ENCODE peak calls at places on chromosomes 4 and X, in six cellular contexts. One of them, this sample, is unnamed.

GRCh38 chr4:2175990-2176698 is 65.8 kb downstream of the HAUS3 start:
- DNase-seq in CD8-positive, alpha-beta memory T cell: no peak
- DNase-seq in CD8-positive, alpha-beta T cell: no peak
- DNase-seq in cardiac muscle cell: no peak
- DNase-seq in naive thymus-derived CD4-positive, alpha-beta T cell: no peak
- DNase-seq in CD4-positive, CD25-positive, alpha-beta regulatory T cell: no peak
- DNase-seq in this sample: no peak

GRCh38 chr4:16158504-16158852 is 67.8 kb downstream of the TAPT1 start:
- DNase-seq in CD8-positive, alpha-beta memory T cell: no peak
- DNase-seq in CD8-positive, alpha-beta T cell: no peak
- DNase-seq in cardiac muscle cell: no peak
- DNase-seq in naive thymus-derived CD4-positive, alpha-beta T cell: no peak
- DNase-seq in CD4-positive, CD25-positive, alpha-beta regulatory T cell: no peak
- DNase-seq in this sample: no peak

GRCh38 chr4:7698586-7698985 is 241.1 kb downstream of the AFAP1 start:
- DNase-seq in CD8-positive, alpha-beta memory T cell: no peak
- DNase-seq in CD8-positive, alpha-beta T cell: no peak
- DNase-seq in cardiac muscle cell: no peak
- DNase-seq in naive thymus-derived CD4-positive, alpha-beta T cell: no peak
- DNase-seq in CD4-positive, CD25-positive, alpha-beta regulatory T cell: no peak
- DNase-seq in this sample: no peak

GRCh38 chrX:46898207-46898606 is 14.0 kb upstream of the JADE3 start:
- DNase-seq in CD8-positive, alpha-beta memory T cell: no peak
- DNase-seq in CD8-positive, alpha-beta T cell: no peak
- DNase-seq in cardiac muscle cell: no peak
- DNase-seq in naive thymus-derived CD4-positive, alpha-beta T cell: no peak
- DNase-seq in CD4-positive, CD25-positive, alpha-beta regulatory T cell: no peak
- DNase-seq in this sample: no peak

GRCh38 chr4:109207060-109207459 is 95.4 kb downstream of the COL25A1 start:
- DNase-seq in CD8-positive, alpha-beta memory T cell: no peak
- DNase-seq in CD8-positive, alpha-beta T cell: no peak
- DNase-seq in cardiac muscle cell: peak
- DNase-seq in naive thymus-derived CD4-positive, alpha-beta T cell: no peak
- DNase-seq in CD4-positive, CD25-positive, alpha-beta regulatory T cell: no peak
- DNase-seq in this sample: peak

GRCh38 chr4:113406723-113407016 is 354.9 kb downstream of the CAMK2D start:
- DNase-seq in CD8-positive, alpha-beta memory T cell: no peak
- DNase-seq in CD8-positive, alpha-beta T cell: no peak
- DNase-seq in cardiac muscle cell: no peak
- DNase-seq in naive thymus-derived CD4-positive, alpha-beta T cell: no peak
- DNase-seq in CD4-positive, CD25-positive, alpha-beta regulatory T cell: no peak
- DNase-seq in this sample: no peak

GRCh38 chr4:150723727-150724411 is 141.9 kb downstream of the MAB21L2 start:
- DNase-seq in CD8-positive, alpha-beta memory T cell: no peak
- DNase-seq in CD8-positive, alpha-beta T cell: no peak
- DNase-seq in cardiac muscle cell: no peak
- DNase-seq in naive thymus-derived CD4-positive, alpha-beta T cell: no peak
- DNase-seq in CD4-positive, CD25-positive, alpha-beta regulatory T cell: no peak
- DNase-seq in this sample: no peak

GRCh38 chr4:10180927-10181744 is 64.5 kb upstream of the WDR1 start:
- DNase-seq in CD8-positive, alpha-beta memory T cell: peak
- DNase-seq in CD8-positive, alpha-beta T cell: no peak
- DNase-seq in cardiac muscle cell: peak
- DNase-seq in naive thymus-derived CD4-positive, alpha-beta T cell: no peak
- DNase-seq in CD4-positive, CD25-positive, alpha-beta regulatory T cell: peak
- DNase-seq in this sample: no peak

GRCh38 chr4:154332681-154333421 is 158.7 kb downstream of the DCHS2 start:
- DNase-seq in CD8-positive, alpha-beta memory T cell: peak
- DNase-seq in CD8-positive, alpha-beta T cell: peak
- DNase-seq in cardiac muscle cell: peak
- DNase-seq in naive thymus-derived CD4-positive, alpha-beta T cell: peak
- DNase-seq in CD4-positive, CD25-positive, alpha-beta regulatory T cell: peak
- DNase-seq in this sample: no peak

GRCh38 chrX:20221902-20222301 is 44.8 kb downstream of the RPS6KA3 start:
- DNase-seq in CD8-positive, alpha-beta memory T cell: no peak
- DNase-seq in CD8-positive, alpha-beta T cell: no peak
- DNase-seq in cardiac muscle cell: no peak
- DNase-seq in naive thymus-derived CD4-positive, alpha-beta T cell: no peak
- DNase-seq in CD4-positive, CD25-positive, alpha-beta regulatory T cell: no peak
- DNase-seq in this sample: no peak

GRCh38 chrX:71514367-71515038 is 18.4 kb upstream of the OGT start:
- DNase-seq in CD8-positive, alpha-beta memory T cell: peak
- DNase-seq in CD8-positive, alpha-beta T cell: peak
- DNase-seq in cardiac muscle cell: no peak
- DNase-seq in naive thymus-derived CD4-positive, alpha-beta T cell: peak
- DNase-seq in CD4-positive, CD25-positive, alpha-beta regulatory T cell: peak
- DNase-seq in this sample: no peak

GRCh38 chrX:122504026-122504425 is 680.1 kb upstream of the GRIA3 start:
- DNase-seq in CD8-positive, alpha-beta memory T cell: no peak
- DNase-seq in CD8-positive, alpha-beta T cell: no peak
- DNase-seq in cardiac muscle cell: no peak
- DNase-seq in naive thymus-derived CD4-positive, alpha-beta T cell: no peak
- DNase-seq in CD4-positive, CD25-positive, alpha-beta regulatory T cell: no peak
- DNase-seq in this sample: no peak

DNA sequence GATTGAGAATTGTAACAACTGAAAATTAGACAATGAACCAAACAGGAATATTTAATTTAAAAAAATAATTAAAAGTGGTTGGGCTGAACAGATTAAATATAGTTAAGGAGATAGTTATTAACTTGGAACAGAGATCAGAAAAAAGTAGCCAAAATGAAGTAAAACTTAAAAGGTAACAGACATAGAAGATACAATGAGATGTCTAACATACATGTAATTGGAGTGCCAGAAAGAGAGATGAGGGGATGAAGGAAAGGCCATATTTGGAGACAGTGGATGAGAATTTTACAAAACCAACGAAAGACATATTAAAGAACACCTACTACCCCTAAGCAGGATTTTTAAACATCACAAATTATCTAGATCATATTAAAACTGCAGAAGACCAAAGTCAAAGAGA is 8.0 kb downstream of the TBC1D9 start:
- DNase-seq in CD8-positive, alpha-beta memory T cell: no peak
- DNase-seq in CD8-positive, alpha-beta T cell: no peak
- DNase-seq in cardiac muscle cell: no peak
- DNase-seq in naive thymus-derived CD4-positive, alpha-beta T cell: no peak
- DNase-seq in CD4-positive, CD25-positive, alpha-beta regulatory T cell: no peak
- DNase-seq in this sample: no peak
- H3K27ac ChIP-seq in CD8-positive, alpha-beta memory T cell: no peak
- H3K27ac ChIP-seq in CD8-positive, alpha-beta T cell: no peak
- H3K27ac ChIP-seq in cardiac muscle cell: no peak
- H3K27ac ChIP-seq in naive thymus-derived CD4-positive, alpha-beta T cell: no peak
- H3K27ac ChIP-seq in CD4-positive, CD25-positive, alpha-beta regulatory T cell: no peak
- H3K27ac ChIP-seq in this sample: no peak

GRCh38 chr4:119039779-119040178 is 95.9 kb upstream of the MYOZ2 start:
- DNase-seq in CD8-positive, alpha-beta memory T cell: no peak
- DNase-seq in CD8-positive, alpha-beta T cell: no peak
- DNase-seq in cardiac muscle cell: no peak
- DNase-seq in naive thymus-derived CD4-positive, alpha-beta T cell: no peak
- DNase-seq in CD4-positive, CD25-positive, alpha-beta regulatory T cell: no peak
- DNase-seq in this sample: no peak
- H3K27ac ChIP-seq in CD8-positive, alpha-beta memory T cell: no peak
- H3K27ac ChIP-seq in CD8-positive, alpha-beta T cell: no peak
- H3K27ac ChIP-seq in cardiac muscle cell: no peak
- H3K27ac ChIP-seq in naive thymus-derived CD4-positive, alpha-beta T cell: no peak
- H3K27ac ChIP-seq in CD4-positive, CD25-positive, alpha-beta regulatory T cell: no peak
- H3K27ac ChIP-seq in this sample: no peak

GRCh38 chrX:8010105-8010504 is 82.9 kb upstream of the PNPLA4 start:
- DNase-seq in CD8-positive, alpha-beta memory T cell: no peak
- DNase-seq in CD8-positive, alpha-beta T cell: no peak
- DNase-seq in cardiac muscle cell: no peak
- DNase-seq in naive thymus-derived CD4-positive, alpha-beta T cell: no peak
- DNase-seq in CD4-positive, CD25-positive, alpha-beta regulatory T cell: no peak
- DNase-seq in this sample: no peak
- H3K27ac ChIP-seq in CD8-positive, alpha-beta memory T cell: no peak
- H3K27ac ChIP-seq in CD8-positive, alpha-beta T cell: no peak
- H3K27ac ChIP-seq in cardiac muscle cell: no peak
- H3K27ac ChIP-seq in naive thymus-derived CD4-positive, alpha-beta T cell: no peak
- H3K27ac ChIP-seq in CD4-positive, CD25-positive, alpha-beta regulatory T cell: no peak
- H3K27ac ChIP-seq in this sample: no peak

DNA sequence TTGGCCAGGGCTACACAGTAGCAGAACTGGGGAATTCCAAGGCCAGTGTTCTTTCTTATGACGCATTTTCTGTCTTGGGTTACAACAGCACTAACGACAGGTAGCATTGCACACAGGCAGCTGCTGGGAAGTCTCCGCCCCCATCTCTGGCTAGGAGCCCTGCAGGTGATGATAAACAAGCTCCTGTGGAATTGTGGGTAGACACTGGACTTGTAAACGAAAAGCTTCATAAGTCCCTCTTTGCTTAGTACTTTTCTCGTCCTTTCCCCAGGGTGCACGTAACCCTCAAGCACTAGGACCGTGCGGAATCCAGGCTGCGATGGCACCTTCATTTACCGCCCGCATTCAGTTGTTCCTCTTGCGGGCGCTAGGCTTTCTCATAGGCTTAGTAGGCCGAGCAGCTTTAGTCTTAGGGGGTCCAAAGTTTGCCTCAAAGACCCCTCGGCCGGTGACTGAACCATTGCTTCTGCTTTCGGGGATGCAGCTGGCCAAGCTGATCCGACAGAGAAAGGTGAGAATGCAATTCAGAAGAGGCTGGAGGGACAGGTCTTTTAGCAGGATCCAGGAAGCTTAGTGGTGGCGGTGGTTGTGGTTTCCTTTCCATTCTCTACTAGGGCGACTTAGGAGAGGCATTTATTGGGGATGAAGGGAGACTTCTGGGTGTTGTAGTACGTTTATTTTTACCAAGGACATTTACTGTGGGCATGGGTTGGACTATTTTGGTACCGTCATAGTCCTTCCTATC is at the start of gene FAAH2:
- DNase-seq in CD8-positive, alpha-beta memory T cell: peak
- DNase-seq in CD8-positive, alpha-beta T cell: peak
- DNase-seq in cardiac muscle cell: no peak
- DNase-seq in naive thymus-derived CD4-positive, alpha-beta T cell: peak
- DNase-seq in CD4-positive, CD25-positive, alpha-beta regulatory T cell: peak
- DNase-seq in this sample: no peak
- H3K27ac ChIP-seq in CD8-positive, alpha-beta memory T cell: peak
- H3K27ac ChIP-seq in CD8-positive, alpha-beta T cell: peak
- H3K27ac ChIP-seq in cardiac muscle cell: no peak
- H3K27ac ChIP-seq in naive thymus-derived CD4-positive, alpha-beta T cell: peak
- H3K27ac ChIP-seq in CD4-positive, CD25-positive, alpha-beta regulatory T cell: peak
- H3K27ac ChIP-seq in this sample: no peak

GRCh38 chr4:41203169-41203568 is 11.2 kb downstream of the APBB2 start:
- DNase-seq in CD8-positive, alpha-beta memory T cell: no peak
- DNase-seq in CD8-positive, alpha-beta T cell: no peak
- DNase-seq in cardiac muscle cell: peak
- DNase-seq in naive thymus-derived CD4-positive, alpha-beta T cell: no peak
- DNase-seq in CD4-positive, CD25-positive, alpha-beta regulatory T cell: no peak
- DNase-seq in this sample: no peak

GRCh38 chr4:41205854-41206460 is 8.4 kb downstream of the APBB2 start:
- DNase-seq in CD8-positive, alpha-beta memory T cell: no peak
- DNase-seq in CD8-positive, alpha-beta T cell: no peak
- DNase-seq in cardiac muscle cell: no peak
- DNase-seq in naive thymus-derived CD4-positive, alpha-beta T cell: no peak
- DNase-seq in CD4-positive, CD25-positive, alpha-beta regulatory T cell: no peak
- DNase-seq in this sample: no peak

GRCh38 chr4:41205130-41205529 is 9.2 kb downstream of the APBB2 start:
- DNase-seq in CD8-positive, alpha-beta memory T cell: no peak
- DNase-seq in CD8-positive, alpha-beta T cell: no peak
- DNase-seq in cardiac muscle cell: no peak
- DNase-seq in naive thymus-derived CD4-positive, alpha-beta T cell: no peak
- DNase-seq in CD4-positive, CD25-positive, alpha-beta regulatory T cell: no peak
- DNase-seq in this sample: peak

GRCh38 chr4:41203841-41204240 is 10.5 kb downstream of the APBB2 start:
- DNase-seq in CD8-positive, alpha-beta memory T cell: no peak
- DNase-seq in CD8-positive, alpha-beta T cell: no peak
- DNase-seq in cardiac muscle cell: no peak
- DNase-seq in naive thymus-derived CD4-positive, alpha-beta T cell: no peak
- DNase-seq in CD4-positive, CD25-positive, alpha-beta regulatory T cell: no peak
- DNase-seq in this sample: no peak

DNA sequence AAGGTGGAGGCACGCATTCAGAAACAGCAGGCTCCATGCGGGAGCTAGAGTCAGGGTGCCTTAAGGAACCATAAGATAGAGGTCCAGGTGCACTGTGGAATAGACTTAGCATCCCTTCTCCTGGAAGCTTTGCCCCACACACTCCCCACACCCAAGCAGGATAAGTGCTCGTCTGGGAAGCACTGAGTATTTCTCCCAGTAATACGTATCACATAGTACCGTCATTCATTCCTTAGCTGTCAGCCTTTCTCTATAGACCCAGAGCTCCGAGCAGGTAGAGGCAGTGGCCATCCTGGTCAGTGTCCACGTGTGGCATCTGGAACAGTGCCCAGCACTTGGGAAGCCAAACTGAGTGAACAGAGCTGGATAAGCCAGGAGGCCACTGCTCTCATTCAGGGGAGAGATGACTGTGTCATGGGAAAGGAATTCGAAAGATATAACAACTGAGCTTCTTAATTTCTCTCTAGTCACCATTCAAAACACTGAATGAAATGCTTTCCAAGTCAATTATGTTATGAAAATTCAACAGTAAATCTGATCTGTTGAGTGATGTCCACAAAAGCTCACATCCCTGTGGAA is 9.9 kb downstream of the APBB2 start:
- DNase-seq in CD8-positive, alpha-beta memory T cell: no peak
- DNase-seq in CD8-positive, alpha-beta T cell: no peak
- DNase-seq in cardiac muscle cell: peak
- DNase-seq in naive thymus-derived CD4-positive, alpha-beta T cell: no peak
- DNase-seq in CD4-positive, CD25-positive, alpha-beta regulatory T cell: no peak
- DNase-seq in this sample: no peak
- H3K27ac ChIP-seq in CD8-positive, alpha-beta memory T cell: no peak
- H3K27ac ChIP-seq in CD8-positive, alpha-beta T cell: no peak
- H3K27ac ChIP-seq in cardiac muscle cell: no peak
- H3K27ac ChIP-seq in naive thymus-derived CD4-positive, alpha-beta T cell: no peak
- H3K27ac ChIP-seq in CD4-positive, CD25-positive, alpha-beta regulatory T cell: no peak
- H3K27ac ChIP-seq in this sample: peak

GRCh38 chrX:68685722-68686683 is 38.5 kb downstream of the STARD8 start:
- DNase-seq in CD8-positive, alpha-beta memory T cell: no peak
- DNase-seq in CD8-positive, alpha-beta T cell: no peak
- DNase-seq in cardiac muscle cell: peak
- DNase-seq in naive thymus-derived CD4-positive, alpha-beta T cell: no peak
- DNase-seq in CD4-positive, CD25-positive, alpha-beta regulatory T cell: no peak
- DNase-seq in this sample: peak
- H3K27ac ChIP-seq in CD8-positive, alpha-beta memory T cell: no peak
- H3K27ac ChIP-seq in CD8-positive, alpha-beta T cell: no peak
- H3K27ac ChIP-seq in cardiac muscle cell: no peak
- H3K27ac ChIP-seq in naive thymus-derived CD4-positive, alpha-beta T cell: no peak
- H3K27ac ChIP-seq in CD4-positive, CD25-positive, alpha-beta regulatory T cell: no peak
- H3K27ac ChIP-seq in this sample: no peak

GRCh38 chrX:106585478-106585877 is 26.3 kb upstream of the RADX start:
- DNase-seq in CD8-positive, alpha-beta memory T cell: no peak
- DNase-seq in CD8-positive, alpha-beta T cell: no peak
- DNase-seq in cardiac muscle cell: no peak
- DNase-seq in naive thymus-derived CD4-positive, alpha-beta T cell: no peak
- DNase-seq in CD4-positive, CD25-positive, alpha-beta regulatory T cell: no peak
- DNase-seq in this sample: no peak

DNA sequence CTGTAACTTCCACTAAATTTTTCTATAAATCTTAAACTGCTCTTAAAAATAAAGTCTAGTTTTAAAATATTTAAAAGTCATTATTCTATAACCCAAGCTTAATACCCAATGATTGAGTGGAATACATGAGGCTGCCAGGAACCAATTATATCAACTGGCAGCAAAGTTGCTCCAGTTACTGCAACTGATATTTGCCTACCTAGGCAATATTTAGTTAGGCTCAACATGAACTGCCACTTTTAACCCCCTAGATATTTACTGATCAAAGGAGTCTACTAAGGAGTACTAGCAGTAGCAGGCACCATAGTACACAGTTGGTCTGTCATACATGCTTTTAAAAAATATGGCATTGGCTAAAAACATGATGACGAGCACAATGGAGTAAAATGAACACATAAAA is 29.9 kb upstream of the RADX start:
- DNase-seq in CD8-positive, alpha-beta memory T cell: no peak
- DNase-seq in CD8-positive, alpha-beta T cell: no peak
- DNase-seq in cardiac muscle cell: no peak
- DNase-seq in naive thymus-derived CD4-positive, alpha-beta T cell: no peak
- DNase-seq in CD4-positive, CD25-positive, alpha-beta regulatory T cell: no peak
- DNase-seq in this sample: no peak
- H3K27ac ChIP-seq in CD8-positive, alpha-beta memory T cell: no peak
- H3K27ac ChIP-seq in CD8-positive, alpha-beta T cell: no peak
- H3K27ac ChIP-seq in cardiac muscle cell: no peak
- H3K27ac ChIP-seq in naive thymus-derived CD4-positive, alpha-beta T cell: no peak
- H3K27ac ChIP-seq in CD4-positive, CD25-positive, alpha-beta regulatory T cell: no peak
- H3K27ac ChIP-seq in this sample: no peak

GRCh38 chr4:48037117-48037462 is 20.5 kb downstream of the NIPAL1 start:
- DNase-seq in CD8-positive, alpha-beta memory T cell: no peak
- DNase-seq in CD8-positive, alpha-beta T cell: no peak
- DNase-seq in cardiac muscle cell: no peak
- DNase-seq in naive thymus-derived CD4-positive, alpha-beta T cell: no peak
- DNase-seq in CD4-positive, CD25-positive, alpha-beta regulatory T cell: no peak
- DNase-seq in this sample: no peak
- H3K27ac ChIP-seq in CD8-positive, alpha-beta memory T cell: no peak
- H3K27ac ChIP-seq in CD8-positive, alpha-beta T cell: no peak
- H3K27ac ChIP-seq in cardiac muscle cell: no peak
- H3K27ac ChIP-seq in naive thymus-derived CD4-positive, alpha-beta T cell: no peak
- H3K27ac ChIP-seq in CD4-positive, CD25-positive, alpha-beta regulatory T cell: no peak
- H3K27ac ChIP-seq in this sample: no peak

This sample was measured in caudate nucleus.